ENCODE peak calls at places on chromosomes 3 and 15, in six cellular contexts. F, Z, Q, K, U and O are unnamed samples.
A peak's percentile ranks its signal among the peaks of the same experiment; 100 is the strongest.

GRCh38 chr3:167743799-167744198 is 8.3 kb downstream of the SERPINI1 start:
- DNase-seq in Q (no peak), Z (no peak), U (peak; percentile 1), F (no peak), K (no peak), O (no peak)

GRCh38 chr3:159356606-159357005 is 554.8 kb downstream of the MFSD1 start:
- DNase-seq in F (no peak), U (no peak), Q (no peak), K (no peak), Z (no peak), O (no peak)

GRCh38 chr3:153440311-153440710 is 278.3 kb downstream of the RAP2B start:
- DNase-seq in K (no peak), U (no peak), F (no peak), Q (no peak), Z (no peak), O (no peak)

GRCh38 chr3:48268936-48269551 is 28.1 kb downstream of the ZNF589 start:
- DNase-seq in Q (no peak), U (no peak), K (no peak), Z (no peak), F (no peak), O (no peak)

GRCh38 chr3:58564456-58565160 is 12.6 kb downstream of the FAM107A start:
- DNase-seq in U (peak; percentile 77), F (peak; percentile 49), Z (peak; percentile 48), K (no peak), Q (no peak), O (no peak)

GRCh38 chr3:195450731-195451229 is 8.0 kb upstream of the ACAP2 start:
- DNase-seq in Z (no peak), F (no peak), Q (no peak), K (peak; percentile 74), U (peak; percentile 91), O (no peak)

GRCh38 chr15:88865498-88866099 is 29.7 kb downstream of the HAPLN3 start:
- DNase-seq in F (no peak), K (no peak), Q (no peak), U (no peak), Z (no peak), O (no peak)

GRCh38 chr3:80213076-80213475 is 445.3 kb upstream of the ROBO1 start:
- DNase-seq in Q (no peak), F (no peak), Z (no peak), U (no peak), K (no peak), O (no peak)

GRCh38 chr3:52328536-52329080 is 12.5 kb downstream of the DNAH1 start:
- DNase-seq in Q (no peak), F (no peak), Z (no peak), U (no peak), K (no peak), O (no peak)

GRCh38 chr15:45618813-45619212 is 16.0 kb upstream of the SQOR start:
- DNase-seq in Q (no peak), K (no peak), Z (no peak), F (no peak), U (no peak), O (no peak)

GRCh38 chr3:57910988-57911387 is 97.2 kb upstream of the FLNB start:
- DNase-seq in U (peak; percentile 28), F (peak; percentile 65), K (no peak), Z (no peak), Q (no peak), O (peak; percentile 7)

GRCh38 chr3:135172191-135172869 is 377.3 kb downstream of the EPHB1 start:
- DNase-seq in Z (no peak), U (no peak), Q (no peak), F (no peak), K (no peak), O (no peak)

GRCh38 chr3:23235264-23235663 is 32.1 kb downstream of the UBE2E2 start:
- DNase-seq in U (no peak), K (no peak), Q (no peak), F (no peak), Z (no peak), O (no peak)

GRCh38 chr3:147943265-147943945 is 534.2 kb downstream of the ZIC1 start:
- DNase-seq in K (no peak), U (peak; percentile 93), Z (no peak), F (no peak), Q (no peak), O (no peak)

GRCh38 chr15:49718846-49719245 is 98.0 kb downstream of the DTWD1 start:
- DNase-seq in Q (no peak), Z (no peak), F (no peak), U (no peak), K (no peak), O (no peak)

GRCh38 chr15:49720221-49720620 is 99.4 kb downstream of the DTWD1 start:
- DNase-seq in K (no peak), Z (no peak), U (no peak), Q (no peak), F (no peak), O (no peak)

GRCh38 chr15:49721091-49721490 is 100.2 kb downstream of the DTWD1 start:
- DNase-seq in Z (no peak), K (no peak), U (no peak), Q (no peak), F (no peak), O (no peak)

GRCh38 chr15:49718234-49718633 is 97.4 kb downstream of the DTWD1 start:
- DNase-seq in U (peak; percentile 69), K (no peak), Q (no peak), Z (no peak), F (no peak), O (no peak)

DNA sequence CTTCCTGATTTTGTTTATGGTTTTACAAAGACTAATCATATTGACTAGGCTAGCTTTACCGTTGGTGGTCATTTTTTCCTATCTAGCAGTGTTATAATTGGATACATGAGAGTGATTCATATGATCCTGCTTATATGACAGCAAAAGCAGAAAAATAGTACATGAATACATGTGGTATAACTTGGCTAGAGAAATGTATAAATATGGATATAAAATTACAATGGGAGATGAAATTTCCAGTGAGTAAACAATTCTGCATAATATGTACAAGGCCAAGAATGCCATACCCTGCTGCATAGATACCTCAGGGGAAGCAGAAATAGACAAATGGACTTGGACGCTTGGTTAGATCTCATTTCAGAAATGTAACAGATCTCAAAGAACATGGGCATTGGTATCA is 103.1 kb downstream of the DTWD1 start:
- DNase-seq in Q (no peak), U (no peak), K (no peak), Z (no peak), F (no peak), O (no peak)
- H3K9me3 ChIP-seq in Q (no peaks in the 10 kb centered on the region), U (peaks cover 6% of the 10 kb centered on the region), K (peaks cover 16% of the 10 kb centered on the region), Z (no peaks in the 10 kb centered on the region), F (peaks cover 15% of the 10 kb centered on the region), O (peaks cover 7% of the 10 kb centered on the region)

DNA sequence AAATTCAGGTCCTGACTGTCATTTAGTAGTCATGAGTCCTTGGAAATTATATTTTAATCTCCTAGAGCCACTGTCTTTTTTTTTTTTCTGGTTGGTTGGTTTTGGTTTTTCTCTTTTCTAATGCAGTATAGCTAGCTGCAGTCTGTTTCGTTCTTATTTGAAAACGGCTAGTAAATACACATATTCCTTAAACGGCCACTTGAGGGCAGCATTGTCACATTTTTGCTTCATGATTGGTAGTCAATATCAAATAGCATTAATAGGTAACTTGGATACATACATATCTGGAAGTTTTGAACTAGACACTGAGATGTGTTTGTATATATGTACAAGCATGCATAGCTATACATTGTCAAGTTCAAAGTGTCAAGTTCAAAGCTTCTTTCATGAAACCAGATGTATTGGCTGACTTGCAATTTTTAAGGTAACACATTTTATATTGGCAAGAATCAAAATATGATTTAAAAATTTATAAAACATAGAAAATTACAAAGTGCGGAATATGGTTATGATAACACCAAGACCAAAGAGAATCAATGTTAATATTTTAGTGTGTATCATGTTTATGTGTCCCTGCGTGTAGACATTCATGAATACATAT is 22.5 kb downstream of the GABRA5 start:
- DNase-seq in Z (no peak), K (no peak), U (peak; percentile 64), Q (no peak), F (peak; percentile 80), O (no peak)
- H3K9me3 ChIP-seq in Z (no peaks in the 10 kb centered on the region), K (no peaks in the 10 kb centered on the region), U (no peaks in the 10 kb centered on the region), Q (no peaks in the 10 kb centered on the region), F (no peaks in the 10 kb centered on the region), O (no peaks in the 10 kb centered on the region)

DNA sequence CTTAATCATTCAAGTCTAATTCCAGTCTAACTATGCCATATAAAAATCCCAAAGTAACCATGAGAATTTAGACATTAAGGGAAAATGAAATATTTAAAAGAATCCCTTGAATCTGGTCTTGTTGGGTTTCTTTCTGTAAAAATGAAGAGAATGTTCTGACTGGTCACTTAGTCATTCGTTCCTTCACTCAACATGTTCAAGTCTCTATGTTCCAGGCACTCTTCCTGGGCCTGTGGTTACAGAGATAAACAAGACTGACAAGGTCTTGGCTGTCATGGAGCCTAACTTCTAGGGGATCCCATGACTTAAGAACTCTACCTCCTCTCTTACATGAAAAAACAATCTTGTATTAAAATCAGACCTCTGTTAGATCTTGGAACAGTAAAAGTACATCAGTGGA is 638.6 kb upstream of the TBL1XR1 start:
- DNase-seq in Q (no peak), K (peak; percentile 67), U (peak; percentile 97), F (no peak), Z (no peak), O (no peak)
- H3K9me3 ChIP-seq in Q (no peaks in the 10 kb centered on the region), K (no peaks in the 10 kb centered on the region), U (no peaks in the 10 kb centered on the region), F (no peaks in the 10 kb centered on the region), Z (no peaks in the 10 kb centered on the region), O (no peaks in the 10 kb centered on the region)

DNA sequence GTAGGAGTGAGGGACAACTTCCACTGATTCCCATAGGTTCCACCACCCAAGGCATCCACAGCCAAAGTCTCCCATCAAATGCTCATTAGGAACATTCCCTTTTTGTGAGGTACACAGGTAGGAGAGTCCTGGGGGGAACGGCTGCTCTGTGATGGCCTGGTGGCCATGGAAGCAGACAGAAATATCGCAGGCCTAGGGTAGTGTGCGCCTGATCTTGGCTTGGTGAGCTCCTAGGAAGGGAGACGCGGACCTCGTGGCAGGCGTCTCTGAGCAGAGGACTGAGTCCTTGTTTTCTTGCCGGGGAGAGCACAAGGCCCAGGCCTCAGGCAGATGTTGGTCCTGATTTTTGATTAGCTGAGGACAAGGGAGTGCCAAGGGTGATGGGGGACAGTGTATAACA is 99.5 kb downstream of the SNRPN start:
- DNase-seq in K (no peak), F (peak; percentile 35), Q (peak; percentile 43), Z (no peak), U (no peak), O (no peak)
- H3K9me3 ChIP-seq in K (peaks cover 100% of the 10 kb centered on the region), F (peaks cover 100% of the 10 kb centered on the region), Q (peaks cover 97% of the 10 kb centered on the region), Z (peaks cover 84% of the 10 kb centered on the region), U (peaks cover 95% of the 10 kb centered on the region), O (peaks cover 93% of the 10 kb centered on the region)

GRCh38 chr3:25663324-25664065 is 1.2 kb downstream of the TOP2B start:
- DNase-seq in U (peak; percentile 24), K (no peak), Q (no peak), F (peak; percentile 65), Z (no peak), O (peak; percentile 2)

GRCh38 chr3:25664810-25665645 is at the start of gene TOP2B:
- DNase-seq in F (peak; percentile 98), K (peak; percentile 96), U (peak; percentile 95), Q (peak; percentile 95), Z (peak; percentile 97), O (peak; percentile 97)

GRCh38 chr3:25661694-25662455 is 2.8 kb downstream of the TOP2B start:
- DNase-seq in Q (no peak), Z (no peak), F (no peak), U (peak; percentile 18), K (no peak), O (no peak)

GRCh38 chr3:25664066-25664809 is 469 bp downstream of the TOP2B start:
- DNase-seq in Q (peak; percentile 74), Z (peak; percentile 80), U (peak; percentile 41), F (peak; percentile 87), K (peak; percentile 71), O (peak; percentile 75)

DNA sequence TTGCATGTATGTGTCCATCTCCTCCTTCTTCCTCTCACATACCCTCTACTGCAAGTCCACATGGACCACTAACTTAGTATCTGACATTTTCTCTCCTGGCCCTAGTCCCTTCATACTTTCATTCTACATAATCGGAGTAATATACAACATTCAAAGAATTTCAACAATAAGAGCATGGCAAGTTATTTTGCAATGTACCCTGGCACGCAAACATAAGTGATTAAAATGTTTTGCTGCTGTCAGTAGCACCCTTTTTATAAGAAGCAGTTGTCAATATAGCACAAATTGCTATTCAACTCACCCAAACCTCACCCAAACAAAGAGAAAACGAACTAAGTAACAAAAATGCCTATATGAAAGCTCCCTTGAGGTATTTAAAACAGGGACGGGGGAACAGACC is 1.8 kb downstream of the TOP2B start:
- DNase-seq in F (no peak), K (no peak), U (peak; percentile 4), Q (no peak), Z (no peak), O (no peak)
- H3K9me3 ChIP-seq in F (no peaks in the 10 kb centered on the region), K (no peaks in the 10 kb centered on the region), U (no peaks in the 10 kb centered on the region), Q (no peaks in the 10 kb centered on the region), Z (no peaks in the 10 kb centered on the region), O (no peaks in the 10 kb centered on the region)